ENCODE peak calls at places on chromosome 11, in nine cellular contexts. W is IMR-90, G is lung, Y is upper lobe of right lung, A is uterus, U is tibial artery, X is AG04450, P is A549, C is right lobe of liver. O is an unnamed sample.

GRCh38 chr11:48001438-48002021 is 21.2 kb downstream of the PTPRJ start:
- DNase-seq in W (peak), U (no peak), C (peak), Y (no peak), G (no peak), P (peak), X (peak), A (no peak), O (peak)

GRCh38 chr11:48101958-48102357 is 114.7 kb upstream of the OR4B1 start:
- DNase-seq in A (no peak), U (no peak), W (no peak), X (no peak), C (no peak), P (no peak), Y (no peak), G (no peak), O (no peak)

GRCh38 chr11:1228921-1229451 is 6.1 kb downstream of the MUC5B start:
- DNase-seq in U (peak), C (peak), G (no peak), Y (peak), X (no peak), A (no peak), P (no peak), W (no peak), O (no peak)

GRCh38 chr11:92837595-92837994 is 131.9 kb upstream of the MTNR1B start:
- DNase-seq in W (no peak), U (no peak), Y (no peak), X (no peak), C (no peak), G (no peak), P (no peak), A (no peak), O (no peak)

GRCh38 chr11:118054712-118055640 is 21.9 kb upstream of the TMPRSS4 start:
- DNase-seq in X (no peak), Y (peak), W (no peak), G (no peak), C (no peak), A (no peak), U (peak), P (no peak), O (no peak)

GRCh38 chr11:72223615-72224586 is 666 bp upstream of the INPPL1 start:
- DNase-seq in G (peak), A (peak), W (peak), C (peak), P (no peak), Y (peak), U (peak), X (no peak), O (no peak)

GRCh38 chr11:68545796-68546195 is 85.2 kb downstream of the PPP6R3 start:
- DNase-seq in G (no peak), C (no peak), X (no peak), W (no peak), Y (no peak), P (no peak), A (no peak), U (no peak), O (no peak)

GRCh38 chr11:134911514-134912180 is 499.6 kb upstream of the B3GAT1 start:
- DNase-seq in Y (no peak), W (no peak), U (no peak), P (no peak), A (no peak), G (no peak), X (no peak), C (no peak), O (no peak)

GRCh38 chr11:77851513-77851912 is 30.6 kb downstream of the AAMDC start:
- DNase-seq in A (no peak), X (no peak), W (no peak), P (no peak), Y (no peak), G (no peak), C (no peak), U (no peak), O (no peak)

GRCh38 chr11:2789331-2789730 is 89.5 kb upstream of the KCNQ1OT1 start:
- DNase-seq in W (no peak), C (peak), X (no peak), A (no peak), P (no peak), Y (no peak), G (no peak), U (peak), O (no peak)

GRCh38 chr11:61745796-61746653 is 6.4 kb upstream of the MYRF start:
- DNase-seq in A (no peak), X (no peak), W (no peak), C (no peak), U (no peak), G (no peak), Y (no peak), P (no peak), O (no peak)

GRCh38 chr11:94307101-94307791 is 2.9 kb downstream of the IZUMO1R start:
- DNase-seq in X (no peak), G (no peak), U (no peak), W (no peak), Y (no peak), P (no peak), A (no peak), C (no peak), O (no peak)

GRCh38 chr11:78253797-78254196 is 65.1 kb downstream of the USP35 start:
- DNase-seq in U (no peak), G (no peak), A (no peak), W (peak), Y (no peak), P (no peak), C (no peak), X (no peak), O (no peak)

GRCh38 chr11:61885784-61886580 is 5.4 kb downstream of the FADS3 start:
- DNase-seq in W (no peak), Y (no peak), U (no peak), G (no peak), A (no peak), P (no peak), X (no peak), C (no peak), O (no peak)

GRCh38 chr11:128745296-128746183 is 51.7 kb downstream of the FLI1 start:
- DNase-seq in A (no peak), G (no peak), W (peak), Y (no peak), C (no peak), P (no peak), X (no peak), U (no peak), O (no peak)

GRCh38 chr11:108865411-108865810 is 200.5 kb downstream of the DDX10 start:
- DNase-seq in W (peak), X (no peak), G (no peak), Y (no peak), P (no peak), U (no peak), A (no peak), C (no peak), O (no peak)

GRCh38 chr11:31921066-31921465 is 109.9 kb upstream of the PAX6 start:
- DNase-seq in P (no peak), U (no peak), G (no peak), W (no peak), Y (no peak), A (no peak), C (no peak), X (no peak), O (no peak)

GRCh38 chr11:77118086-77118485 is 10.0 kb upstream of the MYO7A start:
- DNase-seq in Y (no peak), X (no peak), P (no peak), A (no peak), G (no peak), U (no peak), C (no peak), W (no peak), O (no peak)

GRCh38 chr11:17400048-17400775 is 11.8 kb upstream of the KCNJ11 start:
- DNase-seq in U (no peak), A (no peak), G (no peak), C (peak), W (no peak), P (no peak), X (no peak), Y (no peak), O (no peak)

GRCh38 chr11:75850787-75851186 is 35.8 kb downstream of the UVRAG start:
- DNase-seq in Y (no peak), X (no peak), P (no peak), C (no peak), G (no peak), U (no peak), W (no peak), A (no peak), O (no peak)

GRCh38 chr11:126518130-126518995 is 162.9 kb downstream of the ST3GAL4 start:
- DNase-seq in A (no peak), Y (peak), P (no peak), C (no peak), W (no peak), X (no peak), G (no peak), U (no peak), O (no peak)

GRCh38 chr11:10688401-10688800 is 5.2 kb downstream of the IRAG1 start:
- DNase-seq in C (no peak), U (no peak), X (no peak), Y (no peak), W (peak), G (no peak), A (no peak), P (peak), O (no peak)

GRCh38 chr11:128860571-128861361 is 6.3 kb downstream of the KCNJ1 start:
- DNase-seq in X (no peak), Y (no peak), P (no peak), C (no peak), U (no peak), W (peak), A (no peak), G (no peak), O (no peak)

GRCh38 chr11:18778468-18778867 is 13.1 kb downstream of the PTPN5 start:
- DNase-seq in U (no peak), W (no peak), Y (no peak), A (no peak), C (no peak), X (no peak), G (no peak), P (no peak), O (no peak)

GRCh38 chr11:1598816-1599215 is 722 bp upstream of the KRTAP5-2 start:
- DNase-seq in C (no peak), A (no peak), Y (no peak), P (no peak), X (no peak), G (no peak), W (no peak), U (peak), O (no peak)

GRCh38 chr11:2444301-2445106 is at the start of the genes KCNQ1 and TRPM5:
- DNase-seq in C (peak), Y (peak), U (peak), W (no peak), P (peak), A (no peak), X (no peak), G (peak), O (peak)

GRCh38 chr11:10268746-10269487 is 25.1 kb downstream of the SBF2 start:
- DNase-seq in P (no peak), W (peak), Y (no peak), A (no peak), X (no peak), C (no peak), U (no peak), G (no peak), O (no peak)

GRCh38 chr11:124798991-124799383 is 1.2 kb downstream of the MSANTD2 start:
- DNase-seq in W (peak), C (no peak), G (peak), Y (no peak), X (peak), P (no peak), A (no peak), U (no peak), O (no peak)

GRCh38 chr11:25628030-25628429 is 703.9 kb upstream of the ANO3 start:
- DNase-seq in U (no peak), Y (no peak), A (no peak), W (no peak), G (no peak), X (no peak), P (no peak), C (no peak), O (no peak)

GRCh38 chr11:3043315-3043871 is 13.8 kb downstream of the CARS1 start:
- DNase-seq in G (no peak), C (peak), A (peak), P (no peak), Y (no peak), U (peak), W (no peak), X (no peak), O (no peak)

GRCh38 chr11:128555606-128556005 is 31.8 kb downstream of the ETS1 start:
- DNase-seq in U (no peak), C (no peak), A (no peak), P (no peak), G (no peak), X (no peak), Y (no peak), W (no peak), O (no peak)

GRCh38 chr11:45817191-45817590 is 12.2 kb downstream of the SLC35C1 start:
- DNase-seq in X (no peak), U (no peak), C (no peak), W (no peak), Y (no peak), A (no peak), P (no peak), G (no peak), O (no peak)

GRCh38 chr11:29005401-29005980 is 897.3 kb downstream of the METTL15 start:
- DNase-seq in C (no peak), A (no peak), P (no peak), U (no peak), G (no peak), W (no peak), Y (no peak), X (no peak), O (no peak)

GRCh38 chr11:85810871-85811611 is at the start of gene SYTL2:
- DNase-seq in Y (peak), W (peak), A (peak), G (peak), C (peak), X (no peak), P (peak), U (peak), O (peak)

GRCh38 chr11:85811624-85812023 is 683 bp upstream of the SYTL2 start:
- DNase-seq in U (no peak), W (no peak), P (no peak), Y (no peak), X (no peak), C (no peak), A (no peak), G (no peak), O (no peak)

GRCh38 chr11:85809191-85809590 is 1.8 kb downstream of the SYTL2 start:
- DNase-seq in W (no peak), P (no peak), U (no peak), A (no peak), G (no peak), C (no peak), X (no peak), Y (no peak), O (peak)

GRCh38 chr11:85809881-85810280 is 1.1 kb downstream of the SYTL2 start:
- DNase-seq in G (no peak), P (no peak), C (no peak), A (no peak), W (no peak), U (peak), Y (no peak), X (no peak), O (no peak)

DNA sequence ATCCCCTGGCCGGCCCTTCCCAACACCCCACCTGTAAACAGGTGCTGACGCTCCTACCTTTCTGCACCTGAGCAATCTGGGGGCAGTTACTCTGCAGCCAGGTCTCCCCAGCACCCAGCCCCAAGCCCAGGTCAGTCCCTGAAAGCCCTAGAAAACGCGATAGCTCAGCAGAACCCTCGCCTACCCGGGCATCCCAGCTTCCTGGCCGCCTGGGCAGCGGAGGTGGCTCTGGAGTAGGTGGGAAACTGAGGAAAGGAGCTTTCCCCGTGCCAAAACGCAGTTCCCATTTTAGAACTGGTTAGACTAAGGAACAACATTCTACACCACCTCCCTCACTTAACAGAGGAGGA is 445 bp downstream of the SYTL2 start:
- DNase-seq in U (no peak), W (no peak), P (no peak), A (no peak), G (no peak), X (no peak), C (no peak), Y (no peak), O (no peak)
- H3K27ac ChIP-seq in U (peak), W (peak), P (peak), A (peak), G (peak), X (no peak), C (peak), Y (peak), O (peak)

GRCh38 chr11:119365071-119365591 is 16.4 kb downstream of the USP2 start:
- DNase-seq in Y (no peak), P (no peak), C (no peak), U (peak), G (no peak), W (peak), X (no peak), A (peak), O (no peak)
- H3K27ac ChIP-seq in Y (no peak), P (no peak), C (peak), U (peak), G (no peak), W (no peak), X (no peak), A (peak), O (no peak)

DNA sequence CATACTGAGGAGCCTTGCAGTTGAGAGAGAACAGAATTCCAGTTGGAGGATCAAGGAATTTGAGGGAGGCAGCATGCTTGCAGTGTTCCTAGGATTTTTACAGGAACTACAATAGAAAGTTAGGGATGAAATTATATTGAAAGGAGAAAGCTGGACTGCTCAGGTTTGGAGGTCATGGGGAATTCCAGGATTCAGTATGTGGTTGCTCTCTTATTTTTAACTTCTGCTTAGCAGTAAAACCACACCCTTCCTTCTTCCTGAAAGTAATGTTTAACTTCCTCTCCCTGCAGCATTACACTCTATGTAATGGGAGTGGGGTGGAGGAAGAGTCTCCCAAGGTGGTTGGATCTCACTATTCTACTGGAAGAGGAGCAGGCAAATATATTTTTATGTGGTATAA is 31.3 kb downstream of the CTNND1 start:
- DNase-seq in A (no peak), P (peak), C (no peak), X (no peak), G (no peak), Y (no peak), U (no peak), W (no peak), O (no peak)
- H3K27ac ChIP-seq in A (peak), P (peak), C (peak), X (no peak), G (peak), Y (peak), U (peak), W (no peak), O (peak)

GRCh38 chr11:103528596-103528995 is 419.4 kb downstream of the DYNC2H1 start:
- DNase-seq in Y (no peak), G (no peak), W (no peak), X (no peak), C (no peak), U (no peak), A (no peak), P (no peak), O (no peak)
- H3K27ac ChIP-seq in Y (no peak), G (no peak), W (no peak), X (no peak), C (no peak), U (no peak), A (no peak), P (peak), O (no peak)

GRCh38 chr11:111819161-111820058 is 52.0 kb downstream of the ALG9 start:
- DNase-seq in W (peak), C (no peak), A (peak), G (no peak), Y (no peak), P (no peak), U (no peak), X (peak), O (no peak)
- H3K27ac ChIP-seq in W (peak), C (peak), A (peak), G (peak), Y (peak), P (no peak), U (peak), X (peak), O (no peak)

GRCh38 chr11:35079581-35079980 is 59.4 kb upstream of the CD44 start:
- DNase-seq in C (no peak), Y (no peak), A (no peak), U (no peak), G (no peak), W (no peak), P (no peak), X (no peak), O (no peak)
- H3K27ac ChIP-seq in C (no peak), Y (no peak), A (no peak), U (no peak), G (no peak), W (no peak), P (peak), X (no peak), O (peak)

DNA sequence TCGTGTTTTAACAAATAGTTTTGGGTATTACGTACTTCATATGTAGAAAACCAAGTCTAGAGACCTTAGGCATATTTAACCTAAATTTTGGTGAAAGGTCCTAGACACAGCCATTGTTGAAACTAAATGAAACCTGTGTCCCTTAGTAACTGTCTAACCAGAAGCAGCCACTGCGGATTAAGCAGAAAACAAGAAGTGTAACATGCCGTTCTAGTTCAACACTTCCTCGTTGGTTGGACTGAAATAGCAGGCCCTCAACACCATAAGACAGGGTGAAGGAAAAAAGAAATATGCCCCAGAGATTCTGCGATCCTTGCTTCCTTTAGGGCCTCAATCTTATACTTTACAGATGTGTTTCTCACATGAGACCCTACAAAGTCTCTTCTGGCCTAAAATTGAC is 2.0 kb downstream of the NAA40 start:
- DNase-seq in A (no peak), Y (no peak), U (no peak), G (no peak), W (no peak), C (no peak), P (no peak), X (no peak), O (no peak)
- H3K27ac ChIP-seq in A (no peak), Y (no peak), U (no peak), G (no peak), W (no peak), C (no peak), P (no peak), X (no peak), O (no peak)

DNA sequence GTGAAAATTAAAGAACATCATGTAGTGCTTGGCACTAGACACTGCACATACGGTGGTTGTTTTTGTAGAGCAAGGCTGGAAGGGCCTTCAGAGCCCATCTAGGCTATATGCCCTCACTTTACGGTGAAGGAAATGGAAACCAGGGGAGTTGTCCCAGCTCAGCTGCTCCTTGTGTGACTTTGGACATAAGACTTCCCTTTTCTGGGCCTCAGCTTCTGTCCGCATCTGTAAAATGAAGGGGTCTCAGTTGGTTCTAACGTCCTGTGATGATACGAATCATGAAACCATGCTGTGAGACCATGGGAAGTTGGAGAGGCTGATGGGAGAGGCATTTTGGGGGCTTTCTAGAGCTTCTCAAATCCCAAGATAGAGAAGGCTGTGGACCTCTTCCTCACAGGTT is 4.7 kb downstream of the KCNE3 start:
- DNase-seq in A (no peak), G (no peak), P (no peak), Y (no peak), U (no peak), X (no peak), W (no peak), C (no peak), O (no peak)
- H3K27ac ChIP-seq in A (peak), G (peak), P (no peak), Y (peak), U (no peak), X (no peak), W (no peak), C (no peak), O (no peak)

GRCh38 chr11:8698917-8699441 is 16.4 kb downstream of the RPL27A start:
- DNase-seq in P (no peak), X (no peak), A (peak), U (peak), G (no peak), W (no peak), C (no peak), Y (no peak), O (no peak)
- H3K27ac ChIP-seq in P (peak), X (no peak), A (peak), U (peak), G (no peak), W (no peak), C (no peak), Y (no peak), O (no peak)

O was measured in naive thymus-derived CD4-positive, alpha-beta T cell.